ENCODE peak calls at places on chromosomes 12 and 14, in ten cellular contexts. S is tibial nerve, F is A549, V is adrenal gland, D is GM12891, O is esophagus squamous epithelium, N is K562, Q is right lobe of liver, Y is H54, B is ovary. J is an unnamed sample.
A peak's percentile ranks its signal among the peaks of the same experiment; 100 is the strongest.

GRCh38 chr14:100523536-100524025 is 63.6 kb downstream of the BEGAIN start:
- DNase-seq in S (no peak), D (no peak), V (peak; percentile 41), O (no peak), Y (no peak), N (no peak), F (no peak), B (no peak), Q (peak; percentile 39), J (no peak)

GRCh38 chr12:93707836-93708235 is 30.7 kb downstream of the CRADD start:
- DNase-seq in Q (no peak), N (no peak), F (peak; percentile 59), B (no peak), D (no peak), Y (no peak), V (no peak), O (no peak), S (no peak), J (no peak)

GRCh38 chr14:37081220-37081619 is 91.2 kb downstream of the SLC25A21 start:
- DNase-seq in Y (no peak), O (no peak), D (no peak), B (no peak), F (peak; percentile 37), S (no peak), N (no peak), Q (no peak), V (no peak), J (no peak)

GRCh38 chr12:11746024-11746771 is 96.7 kb downstream of the ETV6 start:
- DNase-seq in Y (peak; percentile 51), F (peak; percentile 77), D (no peak), B (no peak), V (no peak), N (peak; percentile 36), Q (no peak), S (no peak), O (no peak), J (no peak)

GRCh38 chr12:20523658-20524057 is 155.3 kb downstream of the PDE3A start:
- DNase-seq in Y (no peak), O (no peak), V (no peak), N (no peak), S (no peak), B (no peak), D (no peak), Q (no peak), F (no peak), J (no peak)

GRCh38 chr12:47156167-47156736 is 76.5 kb upstream of the AMIGO2 start:
- DNase-seq in Y (no peak), S (no peak), F (peak; percentile 73), O (no peak), D (no peak), V (peak; percentile 89), B (peak; percentile 50), N (peak; percentile 65), Q (no peak), J (peak; percentile 84)

GRCh38 chr12:56042430-56043203 is 899 bp downstream of the RPS26 start:
- DNase-seq in S (no peak), Y (no peak), N (no peak), Q (no peak), V (peak; percentile 68), B (no peak), D (no peak), O (no peak), F (no peak), J (peak; percentile 59)

GRCh38 chr12:10086387-10086786 is 12.4 kb downstream of the CLEC1A start:
- DNase-seq in D (no peak), S (no peak), O (no peak), F (no peak), B (no peak), Y (no peak), Q (no peak), V (no peak), N (no peak), J (no peak)

GRCh38 chr12:117790948-117791347 is 177.8 kb downstream of the KSR2 start:
- DNase-seq in F (no peak), N (no peak), O (no peak), Q (no peak), V (no peak), D (no peak), S (no peak), Y (no peak), B (no peak), J (no peak)
- TF ChIP-seq POLR2A in F (no peak), N (no peak), O (no peak), Q (no peak), V (no peak), D (no peak), S (no peak), Y (no peak), B (no peak), J (no peak)

GRCh38 chr12:754238-754816 is 1.9 kb downstream of the WNK1 start:
- DNase-seq in Y (no peak), N (peak; percentile 27), F (peak; percentile 41), V (no peak), Q (peak; percentile 79), D (no peak), O (no peak), S (peak; percentile 7), B (no peak), J (peak; percentile 45)

GRCh38 chr12:754871-755562 is 2.6 kb downstream of the WNK1 start:
- DNase-seq in V (no peak), S (no peak), B (no peak), D (no peak), N (peak; percentile 63), Y (peak; percentile 47), F (peak; percentile 77), O (no peak), Q (no peak), J (peak; percentile 86)

GRCh38 chr12:751828-752672 is at the start of gene WNK1:
- DNase-seq in Q (peak; percentile 97), Y (peak; percentile 88), B (peak; percentile 98), F (peak; percentile 99), N (peak; percentile 95), S (peak; percentile 96), O (peak; percentile 93), V (peak; percentile 99), D (peak; percentile 78), J (peak; percentile 99)

GRCh38 chr12:752673-753400 is 458 bp downstream of the WNK1 start:
- DNase-seq in S (peak; percentile 17), D (no peak), Y (no peak), B (no peak), O (no peak), N (peak; percentile 62), F (peak; percentile 66), Q (peak; percentile 78), V (peak; percentile 69), J (peak; percentile 82)

DNA sequence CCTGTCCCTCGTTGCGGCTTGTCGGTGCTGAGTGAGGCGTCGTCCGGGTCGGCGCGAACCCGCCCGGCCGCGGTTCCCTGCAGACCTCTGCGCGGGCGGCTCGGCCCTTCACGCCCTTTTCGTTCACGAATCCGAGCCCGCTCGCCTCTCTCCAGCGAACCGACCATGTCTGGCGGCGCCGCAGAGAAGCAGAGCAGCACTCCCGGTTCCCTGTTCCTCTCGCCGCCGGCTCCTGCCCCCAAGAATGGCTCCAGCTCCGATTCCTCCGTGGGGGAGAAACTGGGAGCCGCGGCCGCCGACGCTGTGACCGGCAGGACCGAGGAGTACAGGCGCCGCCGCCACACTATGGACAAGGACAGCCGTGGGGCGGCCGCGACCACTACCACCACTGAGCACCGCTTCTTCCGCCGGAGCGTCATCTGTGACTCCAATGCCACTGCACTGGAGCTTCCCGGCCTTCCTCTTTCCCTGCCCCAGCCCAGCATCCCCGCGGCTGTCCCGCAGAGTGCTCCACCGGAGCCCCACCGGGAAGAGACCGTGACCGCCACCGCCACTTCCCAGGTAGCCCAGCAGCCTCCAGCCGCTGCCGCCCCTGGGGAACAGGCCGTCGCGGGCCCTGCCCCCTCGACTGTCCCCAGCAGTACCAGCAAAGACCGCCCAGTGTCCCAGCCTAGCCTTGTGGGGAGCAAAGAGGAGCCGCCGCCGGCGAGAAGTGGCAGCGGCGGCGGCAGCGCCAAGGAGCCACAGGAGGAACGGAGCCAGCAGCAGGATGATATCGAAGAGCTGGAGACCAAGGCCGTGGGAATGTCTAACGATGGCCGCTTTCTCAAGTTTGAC is 1.2 kb downstream of the WNK1 start:
- DNase-seq in O (no peak), B (peak; percentile 58), V (peak; percentile 74), F (peak; percentile 54), Y (no peak), N (peak; percentile 44), S (peak; percentile 17), D (no peak), Q (peak; percentile 62), J (peak; percentile 86)
- TF ChIP-seq POLR2A in O (no peak), B (no peak), V (no peak), F (no peak), Y (peak; percentile 19), N (no peak), S (no peak), D (no peak), Q (no peak), J (peak; percentile 12)

GRCh38 chr12:54082402-54082892 is 28.8 kb downstream of the HOXC4 start:
- DNase-seq in N (peak; percentile 86), B (peak; percentile 82), D (no peak), V (peak; percentile 77), S (no peak), F (no peak), Q (no peak), O (no peak), Y (no peak), J (no peak)
- TF ChIP-seq POLR2A in N (no peak), B (no peak), D (no peak), V (no peak), S (no peak), F (no peak), Q (no peak), O (no peak), Y (no peak), J (no peak)

GRCh38 chr14:103521438-103521961 is 1.1 kb downstream of the CKB start:
- DNase-seq in V (no peak), Y (no peak), Q (no peak), S (no peak), D (no peak), N (peak; percentile 67), B (no peak), O (no peak), F (no peak), J (no peak)

GRCh38 chr14:103522028-103522581 is 525 bp downstream of the CKB start:
- DNase-seq in F (no peak), B (peak; percentile 80), Y (no peak), V (no peak), O (no peak), Q (no peak), S (no peak), D (no peak), N (peak; percentile 48), J (peak; percentile 63)

GRCh38 chr14:103520269-103520656 is 2.4 kb downstream of the CKB start:
- DNase-seq in B (no peak), Q (no peak), S (no peak), V (no peak), N (no peak), F (no peak), Y (no peak), D (no peak), O (no peak), J (no peak)

GRCh38 chr14:103519837-103520212 is 2.8 kb downstream of the CKB start:
- DNase-seq in S (no peak), Q (no peak), V (peak; percentile 73), O (no peak), Y (no peak), B (peak; percentile 51), N (peak; percentile 44), D (no peak), F (no peak), J (no peak)

DNA sequence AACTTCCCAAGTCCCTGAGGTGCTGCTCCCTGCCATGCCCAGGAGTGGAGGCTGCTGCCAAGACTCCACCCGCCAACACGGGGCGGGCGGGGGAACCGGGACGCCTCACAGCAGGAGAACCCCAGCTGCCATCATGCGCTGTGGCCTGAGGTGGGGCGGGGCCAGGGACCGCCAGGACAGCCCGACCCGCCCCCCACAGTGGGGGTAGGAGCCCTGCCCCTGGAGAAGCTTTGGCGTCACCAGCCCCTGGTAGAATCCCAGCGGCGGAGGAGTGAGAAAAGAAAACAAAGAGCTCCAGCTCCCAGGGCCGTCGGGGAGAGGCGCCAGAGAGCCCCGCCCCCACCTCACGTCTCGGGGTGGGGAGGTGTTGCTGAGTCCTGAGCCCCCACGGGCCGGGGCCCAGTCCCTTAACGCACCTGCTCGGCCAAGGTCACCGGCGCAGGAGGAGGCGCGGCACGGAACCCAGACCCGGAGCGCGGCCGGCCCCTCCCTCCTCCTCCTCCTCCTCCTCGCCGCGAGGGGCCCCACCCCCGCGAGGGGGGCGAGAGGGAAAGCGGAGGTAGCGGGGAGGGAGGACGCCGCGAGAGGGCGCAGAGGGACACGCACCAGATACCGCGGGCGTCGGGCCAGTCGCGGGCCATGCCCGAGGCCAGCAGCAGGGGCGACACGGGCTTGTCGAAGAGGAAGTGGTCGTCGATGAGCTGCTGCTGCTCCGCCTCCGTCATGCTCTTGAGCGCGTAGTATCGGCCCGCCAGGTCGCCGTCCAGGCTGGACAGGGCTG is 1.8 kb downstream of the CKB start:
- DNase-seq in Y (peak; percentile 77), F (peak; percentile 81), Q (peak; percentile 75), S (peak; percentile 63), D (peak; percentile 79), V (peak; percentile 94), N (peak; percentile 88), O (no peak), B (peak; percentile 86), J (peak; percentile 86)
- TF ChIP-seq POLR2A in Y (no peak), F (peak; percentile 19), Q (no peak), S (no peak), D (no peak), V (peak; percentile 33), N (no peak), O (no peak), B (peak; percentile 38), J (peak; percentile 23)